ENCODE peak calls at places on chromosomes 3 and 15, in eight cellular contexts. One of them, this sample, is unnamed. For H3K36me3, the result is how much of the 10 kb centered on the place peaks cover.

GRCh38 chr15:48800811-48801460 is 9.9 kb downstream of the CEP152 start:
- DNase-seq in SK-N-SH: peak
- DNase-seq in HepG2: peak
- DNase-seq in H1: no peak
- DNase-seq in HCT116: no peak
- DNase-seq in K562: peak
- DNase-seq in endothelial cell of umbilical vein: peak
- DNase-seq in GM12878: no peak
- DNase-seq in this sample: peak

GRCh38 chr3:117587416-117587815 is 877.8 kb downstream of the TUSC7 start:
- DNase-seq in SK-N-SH: no peak
- DNase-seq in HepG2: no peak
- DNase-seq in H1: no peak
- DNase-seq in HCT116: no peak
- DNase-seq in K562: no peak
- DNase-seq in endothelial cell of umbilical vein: no peak
- DNase-seq in GM12878: no peak
- DNase-seq in this sample: no peak

GRCh38 chr3:18937574-18937973 is 210.7 kb upstream of the KCNH8 start:
- DNase-seq in SK-N-SH: no peak
- DNase-seq in HepG2: no peak
- DNase-seq in H1: no peak
- DNase-seq in HCT116: no peak
- DNase-seq in K562: no peak
- DNase-seq in endothelial cell of umbilical vein: no peak
- DNase-seq in GM12878: no peak
- DNase-seq in this sample: no peak

GRCh38 chr3:76638006-76638405 is 401.9 kb upstream of the ROBO2 start:
- DNase-seq in SK-N-SH: no peak
- DNase-seq in HepG2: no peak
- DNase-seq in H1: no peak
- DNase-seq in HCT116: no peak
- DNase-seq in K562: no peak
- DNase-seq in endothelial cell of umbilical vein: no peak
- DNase-seq in GM12878: no peak
- DNase-seq in this sample: no peak

GRCh38 chr3:172153335-172153861 is 114.0 kb downstream of the FNDC3B start:
- DNase-seq in SK-N-SH: no peak
- DNase-seq in HepG2: no peak
- DNase-seq in H1: no peak
- DNase-seq in HCT116: peak
- DNase-seq in K562: no peak
- DNase-seq in endothelial cell of umbilical vein: peak
- DNase-seq in GM12878: no peak
- DNase-seq in this sample: no peak

GRCh38 chr3:134389865-134390264 is 15.6 kb upstream of the AMOTL2 start:
- DNase-seq in SK-N-SH: no peak
- DNase-seq in HepG2: no peak
- DNase-seq in H1: no peak
- DNase-seq in HCT116: no peak
- DNase-seq in K562: no peak
- DNase-seq in endothelial cell of umbilical vein: no peak
- DNase-seq in GM12878: no peak
- DNase-seq in this sample: no peak

GRCh38 chr3:113501597-113501996 is 13.4 kb downstream of the SPICE1 start:
- DNase-seq in SK-N-SH: no peak
- DNase-seq in HepG2: no peak
- DNase-seq in H1: no peak
- DNase-seq in HCT116: no peak
- DNase-seq in K562: no peak
- DNase-seq in endothelial cell of umbilical vein: no peak
- DNase-seq in GM12878: no peak
- DNase-seq in this sample: no peak

GRCh38 chr15:39585394-39585841 is 4.5 kb downstream of the THBS1 start:
- DNase-seq in SK-N-SH: no peak
- DNase-seq in HepG2: no peak
- DNase-seq in H1: no peak
- DNase-seq in HCT116: no peak
- DNase-seq in K562: no peak
- DNase-seq in endothelial cell of umbilical vein: peak
- DNase-seq in GM12878: no peak
- DNase-seq in this sample: no peak

GRCh38 chr3:115834068-115834467 is 210.8 kb downstream of the GAP43 start:
- DNase-seq in SK-N-SH: no peak
- DNase-seq in HepG2: no peak
- DNase-seq in H1: no peak
- DNase-seq in HCT116: no peak
- DNase-seq in K562: no peak
- DNase-seq in endothelial cell of umbilical vein: no peak
- DNase-seq in GM12878: no peak
- DNase-seq in this sample: no peak

GRCh38 chr15:85542895-85543331 is 162.5 kb downstream of the AKAP13 start:
- DNase-seq in SK-N-SH: no peak
- DNase-seq in HepG2: no peak
- DNase-seq in H1: no peak
- DNase-seq in HCT116: no peak
- DNase-seq in K562: no peak
- DNase-seq in endothelial cell of umbilical vein: peak
- DNase-seq in GM12878: no peak
- DNase-seq in this sample: no peak

GRCh38 chr15:47484997-47485396 is 232.3 kb upstream of the SEMA6D start:
- DNase-seq in SK-N-SH: no peak
- DNase-seq in HepG2: no peak
- DNase-seq in H1: no peak
- DNase-seq in HCT116: no peak
- DNase-seq in K562: no peak
- DNase-seq in endothelial cell of umbilical vein: no peak
- DNase-seq in GM12878: no peak
- DNase-seq in this sample: no peak

GRCh38 chr15:47485419-47485818 is 231.9 kb upstream of the SEMA6D start:
- DNase-seq in SK-N-SH: no peak
- DNase-seq in HepG2: no peak
- DNase-seq in H1: no peak
- DNase-seq in HCT116: no peak
- DNase-seq in K562: no peak
- DNase-seq in endothelial cell of umbilical vein: no peak
- DNase-seq in GM12878: no peak
- DNase-seq in this sample: no peak

GRCh38 chr15:47486051-47486450 is 231.3 kb upstream of the SEMA6D start:
- DNase-seq in SK-N-SH: no peak
- DNase-seq in HepG2: no peak
- DNase-seq in H1: no peak
- DNase-seq in HCT116: no peak
- DNase-seq in K562: no peak
- DNase-seq in endothelial cell of umbilical vein: no peak
- DNase-seq in GM12878: no peak
- DNase-seq in this sample: no peak

DNA sequence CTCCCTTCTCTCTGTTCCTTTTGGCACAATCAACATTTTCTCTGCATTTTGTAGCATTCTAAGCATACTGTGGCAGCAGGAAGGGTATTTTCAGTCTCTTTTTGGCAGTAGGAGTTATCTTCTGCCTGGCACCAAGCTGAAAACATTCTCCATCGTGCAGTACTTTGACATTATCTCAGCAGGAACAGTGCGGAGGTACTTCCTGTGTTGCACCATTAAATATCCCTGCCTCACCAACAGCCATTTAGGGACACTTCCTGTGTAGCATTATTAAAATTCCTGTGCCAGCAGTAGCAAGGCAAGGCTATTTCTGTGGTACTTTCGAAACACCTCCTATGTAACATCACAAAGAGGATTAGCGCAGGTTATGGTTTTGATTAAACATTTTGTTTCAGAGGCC is 233.2 kb upstream of the SEMA6D start:
- DNase-seq in SK-N-SH: no peak
- DNase-seq in HepG2: no peak
- DNase-seq in H1: no peak
- DNase-seq in HCT116: no peak
- DNase-seq in K562: no peak
- DNase-seq in endothelial cell of umbilical vein: peak
- DNase-seq in GM12878: no peak
- DNase-seq in this sample: peak
- H2AFZ ChIP-seq in SK-N-SH: peak
- H2AFZ ChIP-seq in HepG2: no peak
- H2AFZ ChIP-seq in H1: peak
- H2AFZ ChIP-seq in HCT116: no peak
- H2AFZ ChIP-seq in K562: no peak
- H2AFZ ChIP-seq in endothelial cell of umbilical vein: peak
- H2AFZ ChIP-seq in GM12878: no peak
- H2AFZ ChIP-seq in this sample: peak

GRCh38 chr15:80743189-80743833 is 35.9 kb upstream of the CEMIP start:
- DNase-seq in SK-N-SH: no peak
- DNase-seq in HepG2: peak
- DNase-seq in H1: no peak
- DNase-seq in HCT116: no peak
- DNase-seq in K562: no peak
- DNase-seq in endothelial cell of umbilical vein: no peak
- DNase-seq in GM12878: no peak
- DNase-seq in this sample: no peak

GRCh38 chr15:80736571-80736970 is 41.5 kb downstream of the ABHD17C start:
- DNase-seq in SK-N-SH: no peak
- DNase-seq in HepG2: no peak
- DNase-seq in H1: no peak
- DNase-seq in HCT116: no peak
- DNase-seq in K562: no peak
- DNase-seq in endothelial cell of umbilical vein: peak
- DNase-seq in GM12878: no peak
- DNase-seq in this sample: no peak

GRCh38 chr15:80735344-80735743 is 40.2 kb downstream of the ABHD17C start:
- DNase-seq in SK-N-SH: no peak
- DNase-seq in HepG2: no peak
- DNase-seq in H1: no peak
- DNase-seq in HCT116: no peak
- DNase-seq in K562: no peak
- DNase-seq in endothelial cell of umbilical vein: no peak
- DNase-seq in GM12878: no peak
- DNase-seq in this sample: no peak

GRCh38 chr15:80744411-80744810 is 34.8 kb upstream of the CEMIP start:
- DNase-seq in SK-N-SH: no peak
- DNase-seq in HepG2: no peak
- DNase-seq in H1: no peak
- DNase-seq in HCT116: no peak
- DNase-seq in K562: no peak
- DNase-seq in endothelial cell of umbilical vein: no peak
- DNase-seq in GM12878: no peak
- DNase-seq in this sample: peak

DNA sequence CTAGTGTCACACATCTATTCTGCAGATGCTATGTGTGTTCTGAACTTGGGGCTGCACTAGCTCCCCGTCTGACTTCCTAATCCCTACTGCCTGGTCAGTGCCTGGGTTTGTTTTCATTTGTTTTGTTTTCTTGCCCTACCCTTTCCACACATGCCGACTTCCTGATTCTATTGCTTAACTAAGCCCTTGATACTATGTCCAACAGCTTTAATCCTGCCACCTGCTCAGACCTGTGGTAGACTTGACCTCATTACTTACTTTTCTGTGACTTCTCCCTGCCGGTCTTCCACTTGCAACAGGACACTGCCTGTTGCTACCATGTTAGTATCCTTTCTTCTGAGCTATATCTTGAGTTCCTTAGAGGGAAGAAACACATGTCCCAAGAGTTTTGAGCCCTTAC is 39.3 kb upstream of the CEMIP start:
- DNase-seq in SK-N-SH: no peak
- DNase-seq in HepG2: no peak
- DNase-seq in H1: no peak
- DNase-seq in HCT116: no peak
- DNase-seq in K562: no peak
- DNase-seq in endothelial cell of umbilical vein: no peak
- DNase-seq in GM12878: no peak
- DNase-seq in this sample: no peak
- TF ChIP-seq POLR2AphosphoS5 in SK-N-SH: no peak
- TF ChIP-seq POLR2AphosphoS5 in HepG2: no peak
- TF ChIP-seq POLR2AphosphoS5 in H1: no peak
- TF ChIP-seq POLR2AphosphoS5 in HCT116: no peak
- TF ChIP-seq POLR2AphosphoS5 in K562: no peak
- TF ChIP-seq POLR2AphosphoS5 in endothelial cell of umbilical vein: no peak
- TF ChIP-seq POLR2AphosphoS5 in GM12878: no peak
- TF ChIP-seq POLR2AphosphoS5 in this sample: no peak

DNA sequence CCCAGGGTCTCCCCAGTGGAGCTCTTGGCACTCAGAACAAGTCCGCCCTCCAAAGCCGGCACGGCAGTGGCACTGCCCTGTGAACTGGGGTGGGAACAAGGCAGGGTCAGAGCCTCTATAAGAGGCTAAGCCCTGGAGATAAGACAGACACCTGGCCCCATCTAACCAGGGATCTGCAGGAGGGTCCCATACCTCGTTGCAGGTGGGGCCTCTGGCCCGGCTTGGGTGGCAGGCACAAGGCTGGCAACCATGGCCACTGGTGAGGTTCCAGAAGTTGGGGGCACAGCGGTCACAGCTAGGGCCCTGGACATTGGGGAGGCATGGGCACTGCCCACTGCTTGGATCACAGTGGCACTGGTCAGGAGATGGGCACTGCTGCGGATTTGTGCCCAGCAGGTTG is 3.6 kb upstream of the USP19 start:
- DNase-seq in SK-N-SH: no peak
- DNase-seq in HepG2: no peak
- DNase-seq in H1: no peak
- DNase-seq in HCT116: no peak
- DNase-seq in K562: no peak
- DNase-seq in endothelial cell of umbilical vein: no peak
- DNase-seq in GM12878: no peak
- DNase-seq in this sample: no peak
- H3K36me3 ChIP-seq in SK-N-SH: under half
- H3K36me3 ChIP-seq in HepG2: under half
- H3K36me3 ChIP-seq in H1: under half
- H3K36me3 ChIP-seq in HCT116: under half
- H3K36me3 ChIP-seq in K562: under half
- H3K36me3 ChIP-seq in endothelial cell of umbilical vein: under half
- H3K36me3 ChIP-seq in GM12878: under half
- H3K36me3 ChIP-seq in this sample: under half

GRCh38 chr15:89397653-89398023 is 63.0 kb upstream of the POLG start:
- DNase-seq in SK-N-SH: no peak
- DNase-seq in HepG2: no peak
- DNase-seq in H1: no peak
- DNase-seq in HCT116: no peak
- DNase-seq in K562: no peak
- DNase-seq in endothelial cell of umbilical vein: no peak
- DNase-seq in GM12878: no peak
- DNase-seq in this sample: no peak

GRCh38 chr15:89399070-89399389 is 64.4 kb upstream of the POLG start:
- DNase-seq in SK-N-SH: no peak
- DNase-seq in HepG2: no peak
- DNase-seq in H1: no peak
- DNase-seq in HCT116: no peak
- DNase-seq in K562: no peak
- DNase-seq in endothelial cell of umbilical vein: no peak
- DNase-seq in GM12878: no peak
- DNase-seq in this sample: no peak

GRCh38 chr15:89396723-89397652 is 62.4 kb upstream of the POLG start:
- DNase-seq in SK-N-SH: no peak
- DNase-seq in HepG2: no peak
- DNase-seq in H1: no peak
- DNase-seq in HCT116: no peak
- DNase-seq in K562: no peak
- DNase-seq in endothelial cell of umbilical vein: no peak
- DNase-seq in GM12878: no peak
- DNase-seq in this sample: peak

GRCh38 chr15:89395461-89395875 is 60.8 kb upstream of the POLG start:
- DNase-seq in SK-N-SH: no peak
- DNase-seq in HepG2: no peak
- DNase-seq in H1: no peak
- DNase-seq in HCT116: no peak
- DNase-seq in K562: no peak
- DNase-seq in endothelial cell of umbilical vein: no peak
- DNase-seq in GM12878: no peak
- DNase-seq in this sample: no peak

GRCh38 chr15:89395996-89396395 is 61.4 kb upstream of the POLG start:
- DNase-seq in SK-N-SH: no peak
- DNase-seq in HepG2: no peak
- DNase-seq in H1: no peak
- DNase-seq in HCT116: no peak
- DNase-seq in K562: no peak
- DNase-seq in endothelial cell of umbilical vein: no peak
- DNase-seq in GM12878: no peak
- DNase-seq in this sample: no peak
- H2AFZ ChIP-seq in SK-N-SH: no peak
- H2AFZ ChIP-seq in HepG2: no peak
- H2AFZ ChIP-seq in H1: no peak
- H2AFZ ChIP-seq in HCT116: no peak
- H2AFZ ChIP-seq in K562: no peak
- H2AFZ ChIP-seq in endothelial cell of umbilical vein: no peak
- H2AFZ ChIP-seq in GM12878: no peak
- H2AFZ ChIP-seq in this sample: no peak

This sample was measured in GM23338.